ENCODE peak calls at places on chromosomes 5 and 9, in eight cellular contexts. B is tibial nerve; C is CD8-positive, alpha-beta memory T cell; P is fibroblast of lung; W is endothelial cell of umbilical vein; Y is mammary epithelial cell; H is RWPE1; D is A549. J is an unnamed sample.

GRCh38 chr9:137044042-137044441 is 1.9 kb downstream of the NPDC1 start:
- DNase-seq in B (no peak), C (no peak), P (no peak), W (no peak), Y (no peak), H (no peak), D (no peak), J (no peak)

GRCh38 chr5:61307196-61307590 is 24.9 kb upstream of the ZSWIM6 start:
- DNase-seq in B (no peak), C (no peak), P (no peak), W (no peak), Y (no peak), H (no peak), D (no peak), J (no peak)

GRCh38 chr9:6931913-6932312 is 174.1 kb downstream of the KDM4C start:
- DNase-seq in B (no peak), C (no peak), P (peak; percentile 66), W (no peak), Y (peak; percentile 87), H (peak; percentile 24), D (peak; percentile 38), J (no peak)

GRCh38 chr5:97004423-97005060 is 68.7 kb downstream of the LNPEP start:
- DNase-seq in B (no peak), C (no peak), P (peak; percentile 37), W (no peak), Y (no peak), H (no peak), D (no peak), J (no peak)

GRCh38 chr5:151198861-151199260 is 25.0 kb downstream of the CCDC69 start:
- DNase-seq in B (no peak), C (no peak), P (no peak), W (no peak), Y (no peak), H (no peak), D (no peak), J (no peak)

GRCh38 chr9:138015021-138015829 is 137.6 kb downstream of the CACNA1B start:
- DNase-seq in B (no peak), C (no peak), P (no peak), W (no peak), Y (no peak), H (no peak), D (no peak), J (no peak)

GRCh38 chr9:121316852-121317373 is 49.0 kb downstream of the GSN start:
- DNase-seq in B (no peak), C (no peak), P (no peak), W (no peak), Y (no peak), H (no peak), D (no peak), J (no peak)

GRCh38 chr5:38468978-38469706 is 87.3 kb downstream of the LIFR start:
- DNase-seq in B (peak; percentile 69), C (no peak), P (peak; percentile 60), W (no peak), Y (no peak), H (no peak), D (no peak), J (no peak)

GRCh38 chr9:15239816-15240215 is 67.2 kb downstream of the TTC39B start:
- DNase-seq in B (no peak), C (no peak), P (no peak), W (no peak), Y (no peak), H (no peak), D (no peak), J (no peak)

GRCh38 chr5:72018158-72018803 is 89.0 kb upstream of the MAP1B start:
- DNase-seq in B (no peak), C (peak; percentile 35), P (peak; percentile 66), W (peak; percentile 64), Y (peak; percentile 40), H (peak; percentile 45), D (peak; percentile 74), J (no peak)

GRCh38 chr5:79206541-79206940 is 29.4 kb upstream of the JMY start:
- DNase-seq in B (no peak), C (no peak), P (no peak), W (no peak), Y (no peak), H (no peak), D (no peak), J (no peak)

GRCh38 chr5:78984611-78985406 is at the start of gene ARSB:
- DNase-seq in B (peak; percentile 55), C (peak; percentile 78), P (peak; percentile 82), W (peak; percentile 87), Y (peak; percentile 82), H (peak; percentile 96), D (peak; percentile 85), J (peak; percentile 92)

GRCh38 chr5:151243564-151243963 is 9.4 kb upstream of the GM2A start:
- DNase-seq in B (no peak), C (no peak), P (no peak), W (no peak), Y (no peak), H (no peak), D (no peak), J (no peak)

GRCh38 chr5:67209141-67209771 is 12.7 kb upstream of the CD180 start:
- DNase-seq in B (no peak), C (peak; percentile 73), P (peak; percentile 80), W (peak; percentile 77), Y (peak; percentile 84), H (peak; percentile 92), D (peak; percentile 84), J (peak; percentile 81)

GRCh38 chr9:86241216-86241615 is 18.2 kb downstream of the C9orf153 start:
- DNase-seq in B (no peak), C (no peak), P (no peak), W (no peak), Y (peak; percentile 16), H (no peak), D (no peak), J (no peak)

GRCh38 chr9:86239053-86239770 is 20.2 kb downstream of the C9orf153 start:
- DNase-seq in B (no peak), C (no peak), P (peak; percentile 31), W (peak; percentile 20), Y (no peak), H (no peak), D (peak; percentile 14), J (no peak)

GRCh38 chr9:86246752-86247161 is 12.7 kb downstream of the C9orf153 start:
- DNase-seq in B (no peak), C (no peak), P (peak; percentile 14), W (no peak), Y (no peak), H (no peak), D (peak; percentile 14), J (no peak)

DNA sequence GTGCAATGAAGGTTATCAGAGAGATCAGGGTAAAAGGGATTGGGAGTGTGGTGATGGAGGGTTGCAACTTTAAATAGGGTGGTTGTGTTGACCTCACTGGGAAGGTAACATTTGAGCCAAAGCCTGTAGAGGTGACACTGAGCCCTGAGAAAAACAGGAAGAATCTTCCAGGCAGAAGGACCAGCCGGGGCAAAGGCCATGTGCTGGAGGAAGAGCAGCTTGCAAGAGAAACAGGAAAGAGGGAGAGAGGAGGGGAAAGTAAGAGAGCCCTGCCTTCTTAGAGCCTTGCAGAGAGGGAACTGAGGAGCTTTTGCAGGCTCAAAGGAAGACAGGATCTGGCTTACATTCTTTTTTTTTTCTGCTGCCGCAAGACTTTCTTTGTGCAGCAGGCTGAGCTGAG is 17.4 kb downstream of the C9orf153 start:
- DNase-seq in B (no peak), C (no peak), P (no peak), W (peak; percentile 53), Y (no peak), H (no peak), D (no peak), J (no peak)
- H3K27ac ChIP-seq in B (no peak overlapping the region), C (no peak overlapping the region), P (no peak overlapping the region), W (no peak overlapping the region), Y (no peak overlapping the region), H (no peak overlapping the region), D (no peak overlapping the region), J (no peak overlapping the region)

GRCh38 chr5:154523704-154524103 is 45.7 kb upstream of the HAND1 start:
- DNase-seq in B (no peak), C (no peak), P (peak; percentile 2), W (no peak), Y (peak; percentile 47), H (peak; percentile 63), D (no peak), J (no peak)
- H3K27ac ChIP-seq in B (no peak overlapping the region), C (no peak overlapping the region), P (no peak overlapping the region), W (no peak overlapping the region), Y (no peak overlapping the region), H (peak overlapping the region; percentile 23), D (no peak overlapping the region), J (no peak overlapping the region)

GRCh38 chr9:131274674-131275331 is 1.5 kb downstream of the FAM78A start:
- DNase-seq in B (peak; percentile 50), C (no peak), P (no peak), W (peak; percentile 59), Y (no peak), H (no peak), D (no peak), J (no peak)

GRCh38 chr9:131275332-131276106 is 791 bp downstream of the FAM78A start:
- DNase-seq in B (no peak), C (no peak), P (no peak), W (peak; percentile 59), Y (no peak), H (no peak), D (no peak), J (no peak)

GRCh38 chr9:131272212-131272611 is 4.1 kb downstream of the FAM78A start:
- DNase-seq in B (no peak), C (no peak), P (no peak), W (no peak), Y (no peak), H (no peak), D (no peak), J (no peak)

GRCh38 chr9:131273146-131273545 is 3.2 kb downstream of the FAM78A start:
- DNase-seq in B (no peak), C (no peak), P (no peak), W (peak; percentile 62), Y (no peak), H (no peak), D (no peak), J (no peak)

DNA sequence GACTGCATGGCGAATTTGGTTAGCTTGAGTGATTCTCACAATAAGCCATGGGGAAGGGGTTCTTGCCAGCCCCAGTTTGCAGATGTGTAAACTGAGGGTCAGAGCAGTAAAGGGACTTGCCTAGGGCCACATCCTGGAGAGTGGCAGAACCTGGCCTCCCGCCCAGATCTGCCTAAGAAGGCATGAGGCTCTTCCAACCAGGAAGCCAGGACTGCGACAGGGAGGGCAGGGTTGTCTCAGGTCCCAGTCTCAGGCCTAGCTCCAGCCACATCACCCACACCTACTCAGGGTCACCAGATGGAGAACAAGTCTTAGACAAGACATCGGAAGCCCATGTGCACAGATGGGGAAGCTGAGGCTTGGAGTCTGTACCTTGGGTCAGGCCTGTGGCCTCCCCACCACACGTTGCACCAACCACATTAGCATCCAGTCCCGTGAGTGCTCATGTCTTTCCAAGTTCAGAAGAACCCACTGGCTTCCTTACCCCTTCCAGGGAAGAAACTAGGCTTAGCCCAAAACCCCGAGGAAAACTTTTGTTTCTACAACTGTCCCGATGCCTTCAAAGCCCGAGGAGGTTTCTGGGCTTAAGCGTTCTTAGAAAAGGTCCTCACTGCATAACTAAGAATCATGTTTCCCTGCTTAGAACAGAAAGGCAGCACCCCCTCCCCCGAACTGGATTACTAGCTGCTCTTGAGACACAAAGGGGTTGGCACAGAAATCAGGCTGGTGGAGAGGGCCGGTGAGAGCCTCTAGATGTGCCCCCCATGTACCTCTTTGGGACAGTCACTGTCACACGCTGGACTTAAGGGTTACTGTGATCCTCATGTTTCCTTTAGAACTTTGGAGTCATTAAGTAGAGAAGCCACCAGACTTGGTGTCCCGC is 2.3 kb downstream of the FAM78A start:
- DNase-seq in B (no peak), C (no peak), P (no peak), W (peak; percentile 64), Y (no peak), H (no peak), D (no peak), J (no peak)
- H3K27ac ChIP-seq in B (peak overlapping the region; percentile 56), C (peak overlapping the region; percentile 94), P (no peak overlapping the region), W (peak overlapping the region; percentile 73), Y (no peak overlapping the region), H (no peak overlapping the region), D (no peak overlapping the region), J (peak overlapping the region; percentile 71)

GRCh38 chr9:17135578-17135904 is 701 bp downstream of the CNTLN start:
- DNase-seq in B (peak; percentile 15), C (no peak), P (no peak), W (peak; percentile 48), Y (no peak), H (no peak), D (no peak), J (no peak)
- H3K27ac ChIP-seq in B (peak overlapping the region; percentile 68), C (no peak overlapping the region), P (peak overlapping the region; percentile 90), W (peak overlapping the region; percentile 73), Y (peak overlapping the region; percentile 57), H (peak overlapping the region; percentile 85), D (peak overlapping the region; percentile 97), J (peak overlapping the region; percentile 78)

J was measured in ascending aorta.